ENCODE peak calls at places on chromosomes 16 and 17, in seven cellular contexts. G is mesendoderm, P is transverse colon, J is mucosa of descending colon, O is HAP-1, Y is PC-9, R is Karpas-422. Z is an unnamed sample. For H3K4me1, the result is how much of the 10 kb centered on the place peaks cover.

GRCh38 chr16:50509521-50510341 is 38.5 kb upstream of the NKD1 start:
- DNase-seq in R (peak), G (peak), Y (peak), P (peak), J (no peak), O (no peak), Z (no peak)

GRCh38 chr17:9036336-9036735 is 15.0 kb downstream of the NTN1 start:
- DNase-seq in R (no peak), P (no peak), J (no peak), G (peak), O (no peak), Y (peak), Z (no peak)

GRCh38 chr16:69408451-69408850 is 16.0 kb upstream of the CYB5B start:
- DNase-seq in G (no peak), J (peak), O (no peak), R (no peak), P (peak), Y (peak), Z (peak)

GRCh38 chr16:8776193-8776592 is 21.2 kb downstream of the TMEM186 start:
- DNase-seq in J (no peak), G (peak), R (peak), O (no peak), P (peak), Y (peak), Z (no peak)

GRCh38 chr17:72008236-72008874 is 112.5 kb upstream of the SOX9 start:
- DNase-seq in O (no peak), G (no peak), Y (no peak), P (no peak), J (no peak), R (no peak), Z (no peak)

GRCh38 chr17:79294459-79295071 is 219.9 kb downstream of the ENGASE start:
- DNase-seq in P (peak), O (peak), J (no peak), R (peak), G (peak), Y (peak), Z (peak)

GRCh38 chr16:8237452-8237851 is 352.9 kb downstream of the TMEM114 start:
- DNase-seq in O (no peak), Y (no peak), R (no peak), G (peak), J (no peak), P (no peak), Z (no peak)

GRCh38 chr17:18026408-18026776 is 12.6 kb downstream of the ATPAF2 start:
- DNase-seq in R (no peak), J (no peak), O (peak), Y (no peak), G (no peak), P (no peak), Z (peak)

GRCh38 chr17:66165537-66166123 is 26.3 kb downstream of the CEP112 start:
- DNase-seq in O (peak), R (peak), Y (peak), G (peak), P (no peak), J (no peak), Z (no peak)

GRCh38 chr17:17824119-17824779 is 12.5 kb downstream of the SREBF1 start:
- DNase-seq in R (no peak), Y (no peak), G (peak), P (no peak), O (no peak), J (peak), Z (no peak)

GRCh38 chr17:49287481-49287880 is 56.9 kb upstream of the PHOSPHO1 start:
- DNase-seq in G (no peak), P (no peak), J (no peak), O (no peak), Y (no peak), R (no peak), Z (no peak)

GRCh38 chr17:77516902-77517301 is 376.1 kb downstream of the SEC14L1 start:
- DNase-seq in P (no peak), O (no peak), J (no peak), R (no peak), Y (no peak), G (peak), Z (no peak)

GRCh38 chr17:78412403-78412802 is 34.0 kb downstream of the PGS1 start:
- DNase-seq in J (no peak), R (no peak), G (no peak), P (no peak), Y (no peak), O (no peak), Z (peak)

GRCh38 chr17:76690596-76691280 is 20.0 kb downstream of the MXRA7 start:
- DNase-seq in O (no peak), R (no peak), J (peak), P (no peak), Y (no peak), G (no peak), Z (no peak)

GRCh38 chr16:13112639-13113038 is 211.2 kb downstream of the SHISA9 start:
- DNase-seq in J (no peak), G (no peak), P (no peak), R (no peak), O (no peak), Y (no peak), Z (no peak)

GRCh38 chr17:8726951-8727555 is 17.6 kb downstream of the CCDC42 start:
- DNase-seq in O (no peak), J (no peak), R (no peak), Y (no peak), P (no peak), G (no peak), Z (no peak)

GRCh38 chr17:83064732-83065659 is 14.4 kb upstream of the METRNL start:
- DNase-seq in Y (peak), R (no peak), G (no peak), J (peak), P (peak), O (no peak), Z (peak)

GRCh38 chr17:2797632-2798031 is 1.4 kb downstream of the RAP1GAP2 start:
- DNase-seq in O (no peak), G (no peak), R (no peak), Y (no peak), J (peak), P (peak), Z (peak)

GRCh38 chr16:4386452-4386813 is 14.8 kb downstream of the VASN start:
- DNase-seq in Y (no peak), P (no peak), G (no peak), J (peak), R (no peak), O (no peak), Z (peak)

GRCh38 chr17:63555475-63556156 is 5.3 kb downstream of the DCAF7 start:
- DNase-seq in G (no peak), J (no peak), P (no peak), R (no peak), Y (no peak), O (no peak), Z (no peak)

GRCh38 chr17:67717192-67717623 is 528 bp upstream of the NOL11 start:
- DNase-seq in Y (no peak), P (no peak), J (no peak), O (no peak), R (peak), G (no peak), Z (no peak)

GRCh38 chr16:66899310-66899944 is 19.1 kb downstream of the PDP2 start:
- DNase-seq in J (no peak), G (no peak), Y (no peak), O (no peak), R (no peak), P (no peak), Z (no peak)

GRCh38 chr17:28549274-28550132 is 2.9 kb downstream of the UNC119 start:
- DNase-seq in G (no peak), O (no peak), Y (no peak), P (no peak), R (peak), J (no peak), Z (no peak)

GRCh38 chr17:65154770-65155589 is 17.8 kb downstream of the RGS9 start:
- DNase-seq in J (no peak), Y (no peak), R (no peak), O (no peak), G (no peak), P (no peak), Z (no peak)

GRCh38 chr16:52964290-52964689 is 88.4 kb downstream of the CHD9NB start:
- DNase-seq in P (no peak), G (peak), Y (no peak), R (no peak), J (no peak), O (peak), Z (no peak)

GRCh38 chr16:54125751-54126655 is 160.6 kb downstream of the IRX3 start:
- DNase-seq in Y (no peak), O (no peak), P (no peak), R (no peak), J (no peak), G (no peak), Z (no peak)

DNA sequence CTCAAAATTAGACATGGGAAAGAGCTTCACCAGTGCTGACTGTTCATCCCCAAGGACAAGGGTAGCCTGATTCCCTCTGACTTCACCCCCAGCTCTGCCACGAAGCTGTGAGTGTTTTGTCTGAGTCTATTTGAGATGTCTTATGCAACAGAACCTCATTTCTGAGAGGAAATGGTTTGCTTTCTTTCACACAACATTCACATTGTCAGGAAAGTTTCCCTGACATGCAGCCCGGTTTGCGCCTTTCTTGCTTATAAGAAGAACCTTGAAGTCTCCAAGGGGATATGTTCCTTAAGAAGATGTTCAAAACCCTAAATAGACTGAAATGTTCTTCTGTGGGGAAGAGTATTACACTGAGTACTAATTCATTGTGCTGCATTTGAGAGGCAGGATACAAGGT is 300.5 kb upstream of the CCL2 start:
- DNase-seq in J (no peak), O (no peak), Y (no peak), R (no peak), G (no peak), P (no peak), Z (no peak)
- H3K4me3 ChIP-seq in J (no peak), O (no peak), Y (no peak), R (no peak), G (no peak), P (no peak), Z (no peak)

DNA sequence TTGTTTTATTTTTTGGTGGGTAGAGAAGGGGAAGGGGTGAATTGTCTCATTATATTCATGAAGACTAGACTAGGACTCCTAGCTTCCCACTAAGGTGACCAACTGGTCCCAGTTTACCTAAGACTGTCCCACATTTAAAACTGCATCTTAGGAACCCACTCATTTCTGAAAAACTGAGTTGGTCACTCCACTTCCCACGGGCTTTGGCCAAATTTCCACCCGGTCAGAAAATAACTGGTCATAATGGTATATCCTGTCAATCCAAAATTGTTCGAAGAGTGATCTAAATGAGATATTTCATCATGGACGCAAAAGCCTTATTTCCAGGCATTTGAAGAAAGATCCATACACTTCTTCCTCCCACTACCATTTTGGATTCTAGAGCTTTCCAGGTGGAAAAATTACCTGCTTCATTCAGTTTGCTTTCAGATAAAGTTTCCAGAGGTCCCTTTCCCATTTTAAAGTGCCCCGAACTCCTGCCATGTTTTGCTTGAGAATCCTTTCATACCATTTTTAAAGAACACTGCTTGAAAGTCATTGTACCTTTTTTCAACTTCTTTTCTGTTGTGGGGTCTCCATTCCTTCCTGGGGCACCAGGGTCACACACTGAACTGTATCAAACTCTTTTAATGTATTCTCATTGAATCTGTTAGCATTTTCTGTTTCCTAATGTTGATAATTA is 21.8 kb upstream of the ZFHX3 start:
- DNase-seq in O (no peak), J (no peak), P (no peak), G (no peak), R (no peak), Y (no peak), Z (no peak)
- H3K4me1 ChIP-seq in O (under half), J (under half), P (under half), G (under half), R (under half), Y (under half), Z (under half)

GRCh38 chr16:30094541-30095165 is 1.4 kb downstream of the YPEL3 start:
- DNase-seq in R (no peak), G (no peak), J (peak), P (no peak), Y (no peak), O (no peak), Z (no peak)
- H3K4me3 ChIP-seq in R (peak), G (no peak), J (peak), P (peak), Y (no peak), O (no peak), Z (peak)

GRCh38 chr16:24041834-24042631 is 206.2 kb downstream of the PRKCB start:
- DNase-seq in J (no peak), G (peak), O (peak), R (peak), P (peak), Y (peak), Z (peak)
- H3K4me1 ChIP-seq in J (under half), G (under half), O (under half), R (under half), P (under half), Y (under half), Z (under half)

DNA sequence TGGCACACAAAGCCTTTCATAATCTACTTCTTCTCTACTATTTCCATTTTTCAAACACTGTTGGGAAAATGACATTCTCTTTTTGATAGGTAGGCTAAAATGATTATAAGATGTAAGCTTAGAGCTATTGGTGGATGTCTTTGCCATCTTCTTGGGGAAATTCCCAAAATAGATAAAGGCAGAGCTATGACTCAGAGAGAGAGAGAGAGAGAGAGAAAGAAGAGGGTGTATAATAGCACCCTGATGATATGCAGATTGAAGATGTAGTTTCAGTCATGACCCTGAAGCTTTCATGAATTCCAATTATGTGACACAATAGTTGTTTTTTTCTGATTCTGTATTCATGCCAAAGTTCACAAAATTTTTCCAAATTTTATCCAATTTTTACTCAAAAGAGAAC is 529.1 kb downstream of the HS3ST4 start:
- DNase-seq in Y (no peak), J (no peak), G (peak), R (no peak), O (no peak), P (no peak), Z (no peak)
- H3K4me3 ChIP-seq in Y (no peak), J (no peak), G (no peak), R (no peak), O (no peak), P (no peak), Z (no peak)

Z was measured in right cardiac atrium.